ENCODE peak calls at places on chromosomes 12 and 14, in nine cellular contexts. B is sigmoid colon; N is stomach; E is ovary; D is aorta; X is neuronal stem cell; G is CD8-positive, alpha-beta memory T cell; O is tibial artery; H is SJSA1. U is an unnamed sample. For H3K4me1, the result is how much of the 10 kb centered on the place peaks cover.

GRCh38 chr12:108805136-108805535 is 52.2 kb downstream of the SSH1 start:
- DNase-seq in B (no peak), N (no peak), E (no peak), D (no peak), X (no peak), G (no peak), O (peak), H (peak), U (no peak)

GRCh38 chr14:104296388-104297312 is 158.3 kb downstream of the KIF26A start:
- DNase-seq in B (peak), N (no peak), E (peak), D (peak), X (no peak), G (peak), O (peak), H (no peak), U (peak)

GRCh38 chr12:26861690-26862089 is 28.7 kb upstream of the ITPR2 start:
- DNase-seq in B (no peak), N (no peak), E (no peak), D (no peak), X (no peak), G (no peak), O (no peak), H (no peak), U (no peak)

GRCh38 chr14:59275668-59276067 is 87.2 kb downstream of the DAAM1 start:
- DNase-seq in B (no peak), N (no peak), E (no peak), D (no peak), X (no peak), G (no peak), O (no peak), H (peak), U (no peak)

GRCh38 chr14:61328629-61329262 is 7.4 kb downstream of the PRKCH start:
- DNase-seq in B (no peak), N (no peak), E (no peak), D (no peak), X (no peak), G (no peak), O (no peak), H (no peak), U (no peak)

GRCh38 chr12:4786795-4787194 is 66.6 kb downstream of the GALNT8 start:
- DNase-seq in B (no peak), N (no peak), E (no peak), D (no peak), X (no peak), G (no peak), O (no peak), H (no peak), U (no peak)

GRCh38 chr14:99524091-99524661 is 43.0 kb downstream of the CCNK start:
- DNase-seq in B (no peak), N (peak), E (peak), D (no peak), X (no peak), G (no peak), O (no peak), H (no peak), U (no peak)

GRCh38 chr14:76516884-76517283 is 140.9 kb downstream of the ESRRB start:
- DNase-seq in B (no peak), N (no peak), E (no peak), D (no peak), X (no peak), G (no peak), O (no peak), H (no peak), U (no peak)

GRCh38 chr12:77324763-77325468 is 259.5 kb upstream of the E2F7 start:
- DNase-seq in B (peak), N (peak), E (peak), D (peak), X (peak), G (no peak), O (peak), H (peak), U (peak)

GRCh38 chr12:112905451-112906089 is 1.2 kb upstream of the OAS1 start:
- DNase-seq in B (no peak), N (no peak), E (no peak), D (no peak), X (no peak), G (no peak), O (no peak), H (no peak), U (no peak)

GRCh38 chr14:104935955-104936354 is 11.3 kb downstream of the PLD4 start:
- DNase-seq in B (no peak), N (no peak), E (no peak), D (no peak), X (no peak), G (no peak), O (no peak), H (no peak), U (peak)

GRCh38 chr14:92039073-92039719 is 663 bp downstream of the TRIP11 start:
- DNase-seq in B (no peak), N (no peak), E (no peak), D (peak), X (peak), G (no peak), O (no peak), H (no peak), U (no peak)

GRCh38 chr12:55686366-55687010 is 21.2 kb downstream of the ITGA7 start:
- DNase-seq in B (peak), N (no peak), E (no peak), D (peak), X (no peak), G (peak), O (peak), H (no peak), U (no peak)

GRCh38 chr12:132309162-132310086 is 20.0 kb downstream of the GALNT9 start:
- DNase-seq in B (peak), N (no peak), E (no peak), D (peak), X (no peak), G (peak), O (no peak), H (no peak), U (no peak)

GRCh38 chr12:130331146-130331545 is 6.5 kb upstream of the PIWIL1 start:
- DNase-seq in B (no peak), N (no peak), E (no peak), D (no peak), X (no peak), G (no peak), O (no peak), H (no peak), U (no peak)

GRCh38 chr14:27688823-27689444 is 1077.7 kb upstream of the FOXG1 start:
- DNase-seq in B (no peak), N (no peak), E (no peak), D (no peak), X (no peak), G (no peak), O (no peak), H (no peak), U (no peak)

GRCh38 chr12:132465269-132466190 is 24.4 kb upstream of the FBRSL1 start:
- DNase-seq in B (no peak), N (no peak), E (no peak), D (no peak), X (no peak), G (no peak), O (no peak), H (no peak), U (no peak)

GRCh38 chr14:105664691-105665090 is 138.3 kb downstream of the TMEM121 start:
- DNase-seq in B (no peak), N (no peak), E (no peak), D (no peak), X (no peak), G (peak), O (peak), H (no peak), U (no peak)

GRCh38 chr14:49306152-49306751 is 279.9 kb downstream of the RPS29 start:
- DNase-seq in B (no peak), N (no peak), E (no peak), D (no peak), X (no peak), G (no peak), O (no peak), H (peak), U (no peak)

GRCh38 chr14:60356921-60357550 is 108.0 kb downstream of the PPM1A start:
- DNase-seq in B (no peak), N (no peak), E (no peak), D (no peak), X (peak), G (no peak), O (no peak), H (no peak), U (no peak)

GRCh38 chr12:1800646-1801284 is 19.6 kb upstream of the LRTM2 start:
- DNase-seq in B (peak), N (peak), E (no peak), D (peak), X (peak), G (peak), O (peak), H (peak), U (peak)

GRCh38 chr12:70049596-70050360 is 193.5 kb upstream of the CNOT2 start:
- DNase-seq in B (no peak), N (no peak), E (no peak), D (no peak), X (no peak), G (peak), O (no peak), H (no peak), U (no peak)

GRCh38 chr12:20808521-20808920 is 2.0 kb upstream of the SLCO1B3 start:
- DNase-seq in B (no peak), N (no peak), E (no peak), D (no peak), X (no peak), G (no peak), O (no peak), H (no peak), U (no peak)

GRCh38 chr14:43116341-43116740 is 1390.7 kb downstream of the FSCB start:
- DNase-seq in B (no peak), N (no peak), E (no peak), D (no peak), X (no peak), G (no peak), O (no peak), H (no peak), U (no peak)

GRCh38 chr12:82835217-82835616 is 148.5 kb downstream of the TMTC2 start:
- DNase-seq in B (no peak), N (no peak), E (no peak), D (no peak), X (no peak), G (no peak), O (no peak), H (no peak), U (no peak)

GRCh38 chr14:69715725-69716482 is 51.0 kb upstream of the SRSF5 start:
- DNase-seq in B (peak), N (peak), E (peak), D (peak), X (no peak), G (no peak), O (peak), H (peak), U (peak)

GRCh38 chr12:45878630-45879255 is 111.6 kb downstream of the SCAF11 start:
- DNase-seq in B (no peak), N (no peak), E (no peak), D (no peak), X (no peak), G (peak), O (no peak), H (peak), U (no peak)

GRCh38 chr12:22978962-22979361 is 354.0 kb downstream of the ETNK1 start:
- DNase-seq in B (no peak), N (no peak), E (no peak), D (no peak), X (no peak), G (no peak), O (no peak), H (peak), U (no peak)

GRCh38 chr12:8038659-8039114 is 6.2 kb downstream of the FOXJ2 start:
- DNase-seq in B (peak), N (peak), E (no peak), D (peak), X (peak), G (no peak), O (peak), H (peak), U (no peak)

GRCh38 chr14:83913466-83913865 is 1616.5 kb upstream of the FLRT2 start:
- DNase-seq in B (no peak), N (no peak), E (no peak), D (no peak), X (no peak), G (no peak), O (no peak), H (no peak), U (no peak)

GRCh38 chr14:103293465-103293864 is 40.6 kb upstream of the EIF5 start:
- DNase-seq in B (peak), N (no peak), E (no peak), D (no peak), X (no peak), G (no peak), O (peak), H (no peak), U (peak)

GRCh38 chr12:39451977-39452376 is 9.1 kb upstream of the KIF21A start:
- DNase-seq in B (no peak), N (no peak), E (no peak), D (no peak), X (no peak), G (no peak), O (no peak), H (no peak), U (no peak)

GRCh38 chr12:50572275-50572674 is 67.5 kb downstream of the DIP2B start:
- DNase-seq in B (no peak), N (no peak), E (no peak), D (no peak), X (no peak), G (no peak), O (no peak), H (no peak), U (no peak)

GRCh38 chr12:127383281-127383680 is 883.7 kb upstream of the TMEM132C start:
- DNase-seq in B (no peak), N (no peak), E (no peak), D (no peak), X (no peak), G (no peak), O (no peak), H (peak), U (no peak)

DNA sequence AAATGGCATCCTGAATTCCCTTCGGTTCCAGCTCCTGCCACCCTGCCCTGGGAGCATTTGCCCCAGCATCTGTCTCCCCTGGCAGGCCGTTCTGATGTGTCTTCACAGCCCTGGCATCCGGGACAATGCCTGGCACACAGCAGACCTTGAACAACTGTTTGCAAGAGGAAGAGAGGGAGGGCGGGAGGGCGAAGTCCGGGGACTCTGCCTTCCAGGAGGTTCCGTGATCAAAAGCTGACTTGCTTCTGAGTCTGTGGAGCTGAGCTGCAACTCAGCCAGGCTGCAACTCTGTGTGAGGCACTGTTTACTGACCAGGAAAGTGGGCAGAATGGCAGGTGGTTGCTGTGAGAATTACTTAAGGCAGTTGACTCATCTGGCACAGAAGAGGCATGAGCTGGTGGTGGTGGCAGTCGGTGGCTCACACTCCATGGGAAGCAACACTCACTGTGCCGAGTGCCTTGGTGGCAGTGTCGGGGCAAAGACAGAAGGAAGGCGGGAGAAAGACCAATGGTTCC is 61.1 kb upstream of the DLK1 start:
- DNase-seq in B (no peak), N (no peak), E (no peak), D (no peak), X (no peak), G (no peak), O (no peak), H (no peak), U (no peak)
- H3K4me1 ChIP-seq in B (under half), N (under half), E (under half), D (under half), X (under half), G (under half), O (under half), H (under half), U (under half)

GRCh38 chr14:22561661-22562579 is 27.1 kb downstream of the DAD1 start:
- DNase-seq in B (no peak), N (no peak), E (no peak), D (no peak), X (no peak), G (peak), O (no peak), H (no peak), U (no peak)
- H3K4me1 ChIP-seq in B (under half), N (half or more), E (under half), D (under half), X (under half), G (half or more), O (under half), H (under half), U (under half)

GRCh38 chr12:58533652-58534051 is 386.7 kb downstream of the LRIG3 start:
- DNase-seq in B (no peak), N (no peak), E (no peak), D (no peak), X (no peak), G (no peak), O (no peak), H (no peak), U (no peak)
- H3K4me1 ChIP-seq in B (under half), N (under half), E (under half), D (under half), X (under half), G (under half), O (under half), H (under half), U (under half)

GRCh38 chr12:29769162-29769820 is 14.5 kb downstream of the TMTC1 start:
- DNase-seq in B (no peak), N (no peak), E (no peak), D (no peak), X (no peak), G (no peak), O (no peak), H (no peak), U (no peak)
- H3K4me1 ChIP-seq in B (under half), N (under half), E (under half), D (under half), X (under half), G (under half), O (under half), H (under half), U (under half)

DNA sequence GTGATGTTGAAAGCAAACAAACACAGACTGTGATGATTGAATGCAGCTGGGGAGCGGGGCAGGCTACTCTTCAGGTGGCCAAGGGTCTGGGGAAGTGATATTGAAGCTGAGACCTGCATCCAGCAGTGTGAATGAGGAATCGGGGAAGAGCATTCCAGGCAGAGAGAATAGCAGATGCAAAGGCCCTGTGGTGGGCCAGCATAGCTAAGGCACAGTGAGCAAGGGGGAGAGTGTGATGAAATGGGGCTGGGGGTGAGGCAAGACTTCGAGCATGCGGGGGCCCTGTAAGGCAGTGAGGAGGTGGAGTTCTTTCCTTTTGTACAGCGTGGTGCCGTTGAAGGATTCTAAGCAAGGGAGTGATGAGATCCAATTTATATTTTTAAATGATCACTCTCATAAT is 77.4 kb downstream of the KCNK13 start:
- DNase-seq in B (no peak), N (no peak), E (no peak), D (no peak), X (no peak), G (no peak), O (no peak), H (no peak), U (no peak)
- H3K4me1 ChIP-seq in B (under half), N (under half), E (under half), D (under half), X (under half), G (under half), O (under half), H (under half), U (under half)

GRCh38 chr12:123064885-123065619 is 84.6 kb downstream of the ARL6IP4 start:
- DNase-seq in B (no peak), N (no peak), E (no peak), D (no peak), X (no peak), G (no peak), O (no peak), H (no peak), U (no peak)

GRCh38 chr12:123062682-123063426 is 82.4 kb downstream of the ARL6IP4 start:
- DNase-seq in B (no peak), N (peak), E (no peak), D (no peak), X (no peak), G (no peak), O (peak), H (peak), U (no peak)

GRCh38 chr12:123065666-123066457 is 85.0 kb downstream of the PITPNM2 start:
- DNase-seq in B (no peak), N (no peak), E (peak), D (no peak), X (no peak), G (no peak), O (no peak), H (no peak), U (peak)

GRCh38 chr12:123063535-123063934 is 83.1 kb downstream of the ARL6IP4 start:
- DNase-seq in B (no peak), N (no peak), E (no peak), D (no peak), X (peak), G (no peak), O (no peak), H (no peak), U (no peak)

DNA sequence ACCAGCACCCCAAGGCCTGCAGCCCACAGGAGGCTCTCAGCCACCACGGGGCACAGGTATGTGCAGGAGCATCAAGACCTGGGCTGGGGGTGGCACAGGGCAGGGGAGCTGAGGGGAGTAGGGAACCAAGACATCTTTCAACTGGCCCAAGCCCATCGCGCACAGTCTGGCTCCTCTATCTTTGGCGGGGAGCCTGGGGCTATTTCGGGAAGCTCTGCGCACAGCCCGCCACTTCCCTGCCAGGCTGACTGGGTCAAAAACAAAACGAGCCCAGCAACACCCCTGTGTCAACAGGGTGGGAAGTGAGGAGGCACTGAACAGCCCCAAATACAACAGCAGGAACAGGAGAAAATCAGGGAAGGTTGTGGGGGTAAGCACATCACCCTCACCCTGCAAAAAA is 83.9 kb downstream of the ARL6IP4 start:
- DNase-seq in B (peak), N (no peak), E (peak), D (peak), X (no peak), G (no peak), O (peak), H (no peak), U (no peak)
- H3K4me1 ChIP-seq in B (half or more), N (half or more), E (half or more), D (under half), X (under half), G (under half), O (under half), H (under half), U (half or more)

GRCh38 chr12:124423683-124424515 is 129.0 kb downstream of the RFLNA start:
- DNase-seq in B (no peak), N (no peak), E (no peak), D (no peak), X (no peak), G (no peak), O (no peak), H (no peak), U (no peak)

GRCh38 chr12:124424516-124424905 is 129.6 kb downstream of the RFLNA start:
- DNase-seq in B (no peak), N (no peak), E (no peak), D (no peak), X (no peak), G (no peak), O (no peak), H (no peak), U (no peak)

GRCh38 chr12:124426594-124427550 is 132.0 kb downstream of the RFLNA start:
- DNase-seq in B (no peak), N (no peak), E (no peak), D (no peak), X (no peak), G (no peak), O (no peak), H (no peak), U (no peak)

GRCh38 chr12:124428136-124428791 is 133.4 kb downstream of the RFLNA start:
- DNase-seq in B (peak), N (no peak), E (no peak), D (no peak), X (no peak), G (no peak), O (no peak), H (no peak), U (no peak)

GRCh38 chr12:124425667-124426066 is 130.8 kb downstream of the RFLNA start:
- DNase-seq in B (no peak), N (no peak), E (no peak), D (no peak), X (no peak), G (no peak), O (no peak), H (no peak), U (no peak)
- H3K4me1 ChIP-seq in B (half or more), N (half or more), E (under half), D (under half), X (under half), G (under half), O (half or more), H (under half), U (half or more)

DNA sequence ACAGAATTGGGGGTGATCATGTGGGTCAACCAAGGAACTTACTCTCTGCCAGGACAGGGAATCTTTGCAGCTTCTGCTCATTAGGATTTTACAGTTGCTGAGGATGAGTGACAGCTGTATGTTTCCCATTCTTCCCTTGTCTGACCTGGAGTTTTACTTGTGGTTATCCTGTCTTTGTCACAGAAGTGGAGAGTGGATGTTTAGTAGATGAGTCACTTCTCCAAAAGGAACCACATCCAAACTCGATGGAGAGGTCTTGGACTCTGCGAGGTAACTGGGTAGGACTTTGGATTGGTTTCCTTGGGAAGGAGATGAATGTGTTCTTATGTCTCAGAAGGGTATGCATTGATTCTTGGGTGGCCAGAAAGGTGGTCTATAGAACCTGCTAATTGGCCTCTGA is 53.8 kb upstream of the USP44 start:
- DNase-seq in B (no peak), N (no peak), E (no peak), D (no peak), X (no peak), G (no peak), O (no peak), H (peak), U (no peak)
- H3K4me1 ChIP-seq in B (under half), N (under half), E (under half), D (under half), X (under half), G (under half), O (under half), H (half or more), U (under half)

U was measured in suprapubic skin.